ENCODE peak calls at places on chromosomes 7 and 10, in seven cellular contexts. E is fibroblast of pulmonary artery, X is A549, P is endothelial cell of umbilical vein, M is spleen, W is AG04450, V is AG04449. T is an unnamed sample.

GRCh38 chr7:116630357-116630756 is 41.6 kb upstream of the MET start:
- DNase-seq in M (no peak), E (no peak), W (no peak), X (no peak), V (no peak), P (no peak), T (no peak)

GRCh38 chr10:96420610-96421009 is 61.8 kb upstream of the OPALIN start:
- DNase-seq in P (no peak), W (no peak), M (no peak), E (no peak), X (no peak), V (no peak), T (no peak)

GRCh38 chr7:55261386-55261770 is 103.8 kb upstream of the LANCL2 start:
- DNase-seq in X (no peak), V (no peak), P (no peak), E (no peak), W (no peak), M (no peak), T (no peak)

GRCh38 chr7:26321440-26321839 is 29.8 kb downstream of the SNX10 start:
- DNase-seq in P (peak; percentile 23), E (no peak), V (no peak), M (no peak), X (no peak), W (no peak), T (no peak)

GRCh38 chr7:132291446-132291845 is 284.8 kb downstream of the PLXNA4 start:
- DNase-seq in P (no peak), E (no peak), M (no peak), X (no peak), V (no peak), W (no peak), T (no peak)

GRCh38 chr10:132862485-132863420 is 76.8 kb upstream of the NKX6-2 start:
- DNase-seq in M (peak; percentile 63), E (no peak), X (no peak), V (no peak), W (no peak), P (no peak), T (no peak)

GRCh38 chr10:361203-362135 is 226.2 kb downstream of the ZMYND11 start:
- DNase-seq in P (no peak), M (peak; percentile 43), V (no peak), W (no peak), E (no peak), X (no peak), T (no peak)

GRCh38 chr10:32410569-32410968 is 35.4 kb upstream of the CCDC7 start:
- DNase-seq in X (no peak), V (no peak), M (no peak), W (no peak), E (no peak), P (no peak), T (no peak)

GRCh38 chr7:31114593-31115343 is 62.7 kb downstream of the ADCYAP1R1 start:
- DNase-seq in X (peak; percentile 26), W (no peak), M (no peak), V (no peak), E (peak; percentile 62), P (peak; percentile 49), T (no peak)

GRCh38 chr10:128000660-128001059 is 93.8 kb downstream of the PTPRE start:
- DNase-seq in W (no peak), V (no peak), M (no peak), E (no peak), P (peak; percentile 47), X (no peak), T (no peak)

GRCh38 chr10:46546591-46547330 is 9.7 kb downstream of the GPRIN2 start:
- DNase-seq in W (no peak), X (no peak), E (no peak), P (no peak), M (peak; percentile 73), V (no peak), T (no peak)

GRCh38 chr7:125661677-125662076 is 732.1 kb upstream of the POT1 start:
- DNase-seq in E (no peak), X (no peak), M (no peak), V (no peak), W (no peak), P (peak; percentile 61), T (no peak)
- H3K4me3 ChIP-seq in E (no peak overlapping the region), X (no peak overlapping the region), M (no peak overlapping the region), V (no peak overlapping the region), W (no peak overlapping the region), P (no peak overlapping the region), T (no peak overlapping the region)

GRCh38 chr10:59181668-59182067 is 5.2 kb downstream of the PHYHIPL start:
- DNase-seq in V (peak; percentile 1), X (peak; percentile 83), P (peak; percentile 43), E (peak; percentile 78), M (no peak), W (no peak), T (peak; percentile 65)
- TF ChIP-seq CTCF in V (peak; percentile 52), X (peak; percentile 84), P (peak; percentile 11), E (peak; percentile 65), M (no peak), W (peak; percentile 55), T (peak; percentile 46)

DNA sequence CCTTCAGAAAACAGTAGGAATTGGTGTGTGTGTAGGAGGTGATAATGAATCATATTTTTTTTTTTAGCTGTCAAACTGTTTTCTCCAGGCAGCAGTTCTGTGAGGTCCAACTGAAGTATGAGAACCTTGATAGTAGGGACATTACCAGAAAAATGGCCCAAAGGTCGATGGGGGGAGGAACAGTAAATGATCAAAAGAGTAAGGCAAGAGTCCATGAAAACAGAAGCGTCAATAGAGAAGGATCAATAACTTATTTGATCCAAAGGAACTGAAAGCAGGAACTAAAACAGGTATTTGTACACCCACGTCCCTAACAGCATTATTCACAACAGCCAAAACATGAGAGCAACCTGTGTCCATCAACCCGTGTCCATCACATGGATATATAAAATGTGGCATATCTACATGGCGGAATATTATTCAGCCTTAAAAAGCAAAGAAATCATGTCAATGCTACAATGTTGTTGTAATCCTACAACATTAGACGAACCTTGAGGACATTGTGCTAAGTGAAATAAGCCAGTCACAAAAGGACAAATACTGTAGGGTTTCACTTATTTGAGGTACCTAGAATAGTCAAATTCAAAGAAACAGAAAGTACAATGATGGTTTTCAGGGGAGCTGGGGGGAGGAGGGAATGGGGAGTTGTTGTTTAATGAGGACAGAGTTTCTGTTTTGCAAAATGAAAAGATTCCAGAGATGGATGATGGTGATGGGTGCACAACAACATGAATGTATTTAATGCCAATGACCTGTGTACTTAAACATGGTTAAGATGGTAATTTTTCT is 214.0 kb upstream of the KLF14 start:
- DNase-seq in W (no peak), V (no peak), X (no peak), P (no peak), E (no peak), M (no peak), T (no peak)
- H3K4me3 ChIP-seq in W (no peak overlapping the region), V (no peak overlapping the region), X (no peak overlapping the region), P (no peak overlapping the region), E (no peak overlapping the region), M (no peak overlapping the region), T (no peak overlapping the region)

GRCh38 chr10:113216068-113216467 is 266.0 kb downstream of the TCF7L2 start:
- DNase-seq in W (no peak), V (no peak), M (no peak), P (no peak), E (no peak), X (peak; percentile 9), T (no peak)
- TF ChIP-seq CTCF in W (no peak), V (no peak), M (no peak), P (no peak), E (no peak), X (peak; percentile 16), T (peak; percentile 20)

T was measured in HFF-Myc.